ENCODE peak calls at places on chromosome 2, in four cellular contexts. V, T, M and X are unnamed samples. For H3K9me3, the result is how much of the 10 kb centered on the place peaks cover.

GRCh38 chr2:8355046-8355445 is 326.8 kb upstream of the ID2 start:
- DNase-seq in V (no peak), T (no peak), M (no peak), X (no peak)

GRCh38 chr2:208049441-208049840 is 24.1 kb upstream of the PLEKHM3 start:
- DNase-seq in V (no peak), T (no peak), M (no peak), X (no peak)

GRCh38 chr2:176103634-176104337 is 3.3 kb upstream of the HOXD11 start:
- DNase-seq in V (peak), T (no peak), M (no peak), X (no peak)

GRCh38 chr2:19838616-19839015 is 63.2 kb downstream of the TTC32 start:
- DNase-seq in V (no peak), T (no peak), M (no peak), X (no peak)

GRCh38 chr2:126886906-126887280 is 11.8 kb upstream of the TEX51 start:
- DNase-seq in V (no peak), T (no peak), M (no peak), X (no peak)

GRCh38 chr2:220144411-220144810 is 517.0 kb downstream of the SLC4A3 start:
- DNase-seq in V (no peak), T (no peak), M (no peak), X (no peak)

GRCh38 chr2:207768891-207769596 is 662 bp downstream of the FZD5 start:
- DNase-seq in V (peak), T (peak), M (no peak), X (no peak)

GRCh38 chr2:85231952-85232351 is 95.8 kb downstream of the TGOLN2 start:
- DNase-seq in V (no peak), T (peak), M (no peak), X (no peak)

GRCh38 chr2:191659198-191659597 is 18.7 kb upstream of the NABP1 start:
- DNase-seq in V (no peak), T (no peak), M (no peak), X (no peak)

GRCh38 chr2:10788855-10789254 is 23.7 kb downstream of the PDIA6 start:
- DNase-seq in V (no peak), T (no peak), M (no peak), X (no peak)

GRCh38 chr2:119941981-119942513 is 70.8 kb upstream of the EPB41L5 start:
- DNase-seq in V (no peak), T (no peak), M (no peak), X (no peak)

GRCh38 chr2:235268535-235268934 is 225.3 kb upstream of the AGAP1 start:
- DNase-seq in V (peak), T (no peak), M (no peak), X (no peak)

GRCh38 chr2:55268907-55269611 is at the start of gene MTIF2:
- DNase-seq in V (peak), T (peak), M (peak), X (peak)

GRCh38 chr2:72155151-72155550 is 7.5 kb upstream of the CYP26B1 start:
- DNase-seq in V (no peak), T (no peak), M (no peak), X (no peak)

GRCh38 chr2:188527110-188527509 is 235.4 kb downstream of the GULP1 start:
- DNase-seq in V (no peak), T (no peak), M (no peak), X (no peak)

DNA sequence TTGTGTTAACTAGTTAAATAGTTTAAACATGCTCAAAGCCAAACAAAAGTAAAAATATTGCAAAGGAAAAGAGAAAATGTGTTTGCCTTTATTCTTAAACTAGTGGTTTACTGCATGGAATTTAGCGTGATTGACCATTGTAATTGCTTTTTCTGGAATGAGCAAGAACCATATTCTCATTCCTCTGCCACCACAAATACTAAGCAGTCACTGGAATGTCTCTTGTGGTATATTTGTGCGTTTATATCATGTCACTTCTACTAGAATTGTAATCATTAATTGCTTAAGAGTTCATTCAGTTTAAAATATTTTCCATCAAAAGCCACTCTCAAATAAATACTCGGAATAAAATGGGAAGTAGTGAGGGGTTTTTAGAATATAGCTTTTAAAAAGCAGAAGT is 288.2 kb downstream of the EPHA4 start:
- DNase-seq in V (no peak), T (no peak), M (no peak), X (no peak)
- H3K27ac ChIP-seq in V (no peak), T (no peak), M (no peak), X (no peak)

DNA sequence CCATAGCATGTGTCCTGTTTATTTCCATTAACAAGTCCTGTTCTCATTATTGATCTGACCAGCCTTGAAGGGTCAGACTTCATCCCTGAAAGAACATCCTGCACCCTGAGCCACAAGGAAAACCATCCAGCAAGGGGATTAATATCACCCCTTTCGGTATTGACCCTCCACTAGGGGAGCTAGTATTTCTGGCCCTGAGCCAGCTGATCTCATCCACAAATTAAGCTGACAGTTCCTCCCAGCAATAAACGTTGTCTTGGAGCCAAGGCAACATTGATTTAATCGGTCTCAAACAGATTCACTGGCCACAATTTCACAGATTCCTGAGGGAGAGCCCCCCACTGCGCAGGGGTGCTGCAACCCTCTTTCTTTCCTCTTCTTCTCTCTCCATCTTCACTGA is 353.1 kb upstream of the FANCL start:
- DNase-seq in V (peak), T (peak), M (no peak), X (no peak)
- TF ChIP-seq CTCF in V (peak), T (peak), M (no peak), X (no peak)

DNA sequence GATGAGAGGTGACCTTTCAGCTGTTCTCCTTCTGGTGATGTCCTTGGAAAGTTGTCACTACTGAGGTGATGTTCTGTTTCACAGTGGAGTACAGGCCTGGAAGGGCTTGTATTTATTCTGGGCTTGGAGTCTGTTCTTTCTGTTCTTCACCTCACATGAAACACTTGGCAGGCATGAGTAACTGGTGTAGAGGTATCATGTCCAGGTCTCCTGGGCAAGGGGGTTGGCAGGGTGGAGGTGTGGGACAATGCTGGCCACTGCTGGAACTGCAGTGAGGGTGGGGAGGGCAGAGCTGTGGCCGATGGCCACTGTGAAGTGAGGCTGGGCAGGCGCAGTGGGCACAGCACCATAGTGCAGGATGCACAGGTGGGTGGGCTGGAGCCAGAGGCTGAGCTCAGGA is 35.4 kb downstream of the PLEKHB2 start:
- DNase-seq in V (no peak), T (no peak), M (no peak), X (no peak)
- H3K9me3 ChIP-seq in V (under half), T (under half), M (under half), X (under half)

DNA sequence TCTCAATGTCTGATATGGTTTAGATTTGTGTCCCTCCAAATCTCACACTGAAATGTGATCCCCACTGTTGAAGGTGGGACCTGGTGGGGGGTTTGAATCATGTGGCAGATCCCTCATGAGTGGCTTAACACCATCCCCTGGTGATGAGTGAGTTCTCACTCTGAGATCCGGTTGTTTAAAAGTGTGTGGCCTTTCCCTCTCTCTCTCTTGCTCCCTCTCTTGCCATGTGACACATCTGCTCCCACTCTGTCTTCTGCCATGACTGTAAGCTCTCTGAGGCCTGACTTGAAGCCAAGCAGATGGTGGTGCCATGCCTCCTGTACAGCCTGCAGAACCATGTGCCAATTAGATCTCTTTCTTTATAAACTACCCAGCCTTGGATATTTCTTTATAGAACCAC is 108.8 kb downstream of the RBMS1 start:
- DNase-seq in V (no peak), T (no peak), M (no peak), X (no peak)
- H3K27ac ChIP-seq in V (no peak), T (no peak), M (no peak), X (no peak)